ENCODE peak calls at places on chromosomes 4 and X, in ten cellular contexts. D is mucosa of gallbladder; T is H54; S is NCI-H2081; P is SW480; R is ecto neural progenitor cell; G is stimulated activated CD4-positive, alpha-beta T cell treated with anti-CD3 and anti-CD28 coated beads, TNF-alpha, amount 100 ng/mL, for 1 hour; U is GM13977; B is NCI-H748 treated with DMSO at 0.1 percent for 48 hours; M is HFF-Myc. H is an unnamed sample.

GRCh38 chr4:39295784-39296183 is 70.4 kb downstream of the RFC1 start:
- DNase-seq in R (no peak), P (no peak), M (no peak), S (no peak), G (no peak), D (no peak), U (no peak), T (no peak), B (no peak), H (no peak)

GRCh38 chr4:117417856-117418255 is 332.5 kb upstream of the TRAM1L1 start:
- DNase-seq in P (no peak), B (no peak), U (no peak), R (no peak), S (no peak), G (no peak), T (no peak), D (no peak), M (no peak), H (no peak)

GRCh38 chrX:78029663-78030062 is 60.2 kb upstream of the PGAM4 start:
- DNase-seq in D (no peak), P (peak; percentile 30), R (no peak), U (no peak), G (no peak), B (peak; percentile 15), M (no peak), T (peak; percentile 4), S (no peak), H (peak; percentile 54)

GRCh38 chr4:114694770-114695169 is 96.2 kb downstream of the UGT8 start:
- DNase-seq in B (peak; percentile 13), M (peak; percentile 3), U (no peak), S (no peak), D (no peak), T (no peak), G (no peak), P (peak; percentile 2), R (no peak), H (peak; percentile 51)

GRCh38 chrX:105837227-105837626 is 14.9 kb downstream of the NRK start:
- DNase-seq in S (no peak), R (no peak), M (no peak), D (peak; percentile 34), P (peak; percentile 13), U (no peak), G (no peak), B (no peak), T (no peak), H (no peak)

GRCh38 chr4:52051615-52052474 is 741 bp downstream of the SPATA18 start:
- DNase-seq in B (peak; percentile 74), D (peak; percentile 81), G (no peak), S (peak; percentile 38), R (peak; percentile 90), P (no peak), T (no peak), U (peak; percentile 75), M (peak; percentile 73), H (peak; percentile 54)

GRCh38 chr4:66169341-66169740 is 499.1 kb upstream of the EPHA5 start:
- DNase-seq in R (no peak), B (peak; percentile 6), T (no peak), M (no peak), S (no peak), P (no peak), U (peak; percentile 6), G (no peak), D (no peak), H (peak; percentile 46)

GRCh38 chr4:109978704-109979103 is 66.0 kb downstream of the EGF start:
- DNase-seq in S (no peak), P (no peak), B (no peak), U (no peak), M (no peak), R (no peak), T (no peak), D (no peak), G (no peak), H (peak; percentile 32)

GRCh38 chrX:68846536-68846935 is 17.7 kb downstream of the EFNB1 start:
- DNase-seq in M (no peak), T (no peak), R (peak; percentile 77), D (no peak), P (no peak), U (no peak), B (no peak), S (no peak), G (no peak), H (no peak)

GRCh38 chrX:68415289-68415688 is 18.0 kb downstream of the OPHN1 start:
- DNase-seq in G (no peak), S (no peak), D (no peak), R (no peak), U (no peak), B (no peak), P (peak; percentile 3), T (no peak), M (no peak), H (no peak)

GRCh38 chr4:187090401-187090800 is 366.7 kb upstream of the FAT1 start:
- DNase-seq in M (peak; percentile 6), T (no peak), G (no peak), D (no peak), S (no peak), R (no peak), U (no peak), P (no peak), B (no peak), H (no peak)

GRCh38 chrX:154735695-154736393 is 15.0 kb downstream of the GAB3 start:
- DNase-seq in S (no peak), U (no peak), P (no peak), R (no peak), T (no peak), D (peak; percentile 34), M (no peak), G (no peak), B (no peak), H (no peak)

GRCh38 chr4:17055788-17056187 is 157.3 kb upstream of the LDB2 start:
- DNase-seq in T (peak; percentile 29), R (no peak), U (no peak), S (no peak), G (no peak), M (peak; percentile 65), P (peak; percentile 2), B (no peak), D (no peak), H (peak; percentile 90)

GRCh38 chr4:16056681-16057400 is 27.0 kb downstream of the PROM1 start:
- DNase-seq in S (peak; percentile 35), R (no peak), U (no peak), G (no peak), T (no peak), D (no peak), B (no peak), P (no peak), M (no peak), H (peak; percentile 55)

GRCh38 chrX:77768787-77769186 is 17.2 kb downstream of the ATRX start:
- DNase-seq in D (no peak), S (no peak), P (no peak), M (no peak), G (no peak), U (no peak), R (no peak), T (no peak), B (no peak), H (no peak)

GRCh38 chr4:99462875-99463464 is 27.8 kb upstream of the ADH7 start:
- DNase-seq in S (peak; percentile 48), M (peak; percentile 44), G (peak; percentile 7), T (peak; percentile 11), R (peak; percentile 58), P (peak; percentile 60), D (peak; percentile 64), B (peak; percentile 26), U (peak; percentile 53), H (peak; percentile 79)

GRCh38 chr4:78800965-78801364 is 24.8 kb downstream of the BMP2K start:
- DNase-seq in U (no peak), T (no peak), D (no peak), S (no peak), B (no peak), P (no peak), R (no peak), M (no peak), G (no peak), H (no peak)

GRCh38 chrX:40127052-40127451 is 29.3 kb upstream of the BCOR start:
- DNase-seq in T (no peak), M (no peak), R (no peak), S (no peak), D (no peak), B (no peak), G (no peak), U (no peak), P (no peak), H (no peak)

GRCh38 chr4:186144180-186144579 is 39.7 kb downstream of the FAM149A start:
- DNase-seq in M (no peak), T (no peak), P (peak; percentile 36), G (no peak), R (no peak), D (peak; percentile 29), U (peak; percentile 44), S (no peak), B (peak; percentile 4), H (peak; percentile 53)